ENCODE peak calls at places on chromosomes 1 and 21, in eight cellular contexts. S, T, Y, R, O, V, C and I are unnamed samples. For H3K4me1, the result is how much of the 10 kb centered on the place peaks cover.

GRCh38 chr21:46394819-46395152 is 63.9 kb upstream of the DIP2A start:
- DNase-seq in S (no peak), T (no peak), Y (no peak), R (no peak), O (no peak), V (no peak), C (no peak), I (no peak)

GRCh38 chr1:215749423-215749822 is 182.3 kb downstream of the KCTD3 start:
- DNase-seq in S (no peak), T (no peak), Y (no peak), R (no peak), O (no peak), V (no peak), C (no peak), I (no peak)

GRCh38 chr1:22531251-22531650 is 32.0 kb upstream of the EPHA8 start:
- DNase-seq in S (no peak), T (no peak), Y (no peak), R (no peak), O (no peak), V (peak), C (no peak), I (no peak)

GRCh38 chr1:32811265-32811664 is 5.9 kb downstream of the YARS1 start:
- DNase-seq in S (no peak), T (no peak), Y (no peak), R (no peak), O (no peak), V (no peak), C (no peak), I (no peak)

GRCh38 chr1:43005460-43006351 is 47.0 kb upstream of the SLC2A1 start:
- DNase-seq in S (no peak), T (no peak), Y (peak), R (no peak), O (no peak), V (no peak), C (no peak), I (no peak)

GRCh38 chr1:225767591-225768540 is 9.8 kb upstream of the SRP9 start:
- DNase-seq in S (peak), T (no peak), Y (peak), R (peak), O (peak), V (peak), C (peak), I (peak)

GRCh38 chr1:12643079-12643478 is 806 bp upstream of the AADACL4 start:
- DNase-seq in S (no peak), T (no peak), Y (no peak), R (no peak), O (no peak), V (no peak), C (no peak), I (no peak)

GRCh38 chr1:24767351-24767750 is 22.1 kb downstream of the CLIC4 start:
- DNase-seq in S (no peak), T (no peak), Y (peak), R (no peak), O (no peak), V (no peak), C (no peak), I (no peak)

GRCh38 chr1:117127840-117128239 is 6.3 kb upstream of the TRIM45 start:
- DNase-seq in S (no peak), T (no peak), Y (no peak), R (no peak), O (no peak), V (no peak), C (no peak), I (no peak)

GRCh38 chr1:197671140-197671539 is 104.1 kb downstream of the DENND1B start:
- DNase-seq in S (no peak), T (no peak), Y (no peak), R (no peak), O (no peak), V (peak), C (no peak), I (no peak)

GRCh38 chr1:24904731-24905354 is 25.2 kb downstream of the RUNX3 start:
- DNase-seq in S (peak), T (no peak), Y (no peak), R (peak), O (no peak), V (no peak), C (peak), I (peak)

GRCh38 chr1:99599678-99600175 is 46.2 kb upstream of the PALMD start:
- DNase-seq in S (no peak), T (no peak), Y (peak), R (no peak), O (no peak), V (peak), C (no peak), I (no peak)

GRCh38 chr1:242454262-242455051 is 70.0 kb downstream of the PLD5 start:
- DNase-seq in S (no peak), T (no peak), Y (peak), R (no peak), O (no peak), V (peak), C (no peak), I (no peak)

GRCh38 chr1:107401704-107402103 is 260.9 kb downstream of the NTNG1 start:
- DNase-seq in S (no peak), T (no peak), Y (no peak), R (no peak), O (no peak), V (no peak), C (no peak), I (no peak)

GRCh38 chr1:30749691-30750583 is 7.6 kb downstream of the LAPTM5 start:
- DNase-seq in S (no peak), T (no peak), Y (no peak), R (no peak), O (no peak), V (no peak), C (peak), I (peak)

GRCh38 chr1:59972216-59972924 is 45.8 kb upstream of the CYP2J2 start:
- DNase-seq in S (no peak), T (no peak), Y (no peak), R (no peak), O (no peak), V (no peak), C (no peak), I (no peak)

GRCh38 chr1:61101461-61102440 is 19.4 kb downstream of the NFIA start:
- DNase-seq in S (no peak), T (no peak), Y (no peak), R (no peak), O (no peak), V (no peak), C (no peak), I (no peak)

GRCh38 chr1:159934136-159935039 is 9.1 kb upstream of the TAGLN2 start:
- DNase-seq in S (no peak), T (no peak), Y (no peak), R (no peak), O (no peak), V (no peak), C (no peak), I (no peak)

GRCh38 chr1:247386695-247387094 is 29.3 kb upstream of the NLRP3 start:
- DNase-seq in S (no peak), T (no peak), Y (no peak), R (no peak), O (no peak), V (no peak), C (no peak), I (no peak)

GRCh38 chr1:8889103-8889846 is 10.8 kb upstream of the ENO1 start:
- DNase-seq in S (no peak), T (no peak), Y (no peak), R (no peak), O (no peak), V (no peak), C (no peak), I (no peak)

GRCh38 chr1:8891405-8891804 is 12.9 kb upstream of the ENO1 start:
- DNase-seq in S (no peak), T (no peak), Y (no peak), R (no peak), O (no peak), V (no peak), C (no peak), I (no peak)

GRCh38 chr1:8892026-8892425 is 13.5 kb upstream of the ENO1 start:
- DNase-seq in S (no peak), T (no peak), Y (no peak), R (no peak), O (no peak), V (no peak), C (no peak), I (no peak)

GRCh38 chr1:8886589-8886988 is 8.1 kb upstream of the ENO1 start:
- DNase-seq in S (no peak), T (no peak), Y (no peak), R (no peak), O (no peak), V (no peak), C (no peak), I (no peak)

DNA sequence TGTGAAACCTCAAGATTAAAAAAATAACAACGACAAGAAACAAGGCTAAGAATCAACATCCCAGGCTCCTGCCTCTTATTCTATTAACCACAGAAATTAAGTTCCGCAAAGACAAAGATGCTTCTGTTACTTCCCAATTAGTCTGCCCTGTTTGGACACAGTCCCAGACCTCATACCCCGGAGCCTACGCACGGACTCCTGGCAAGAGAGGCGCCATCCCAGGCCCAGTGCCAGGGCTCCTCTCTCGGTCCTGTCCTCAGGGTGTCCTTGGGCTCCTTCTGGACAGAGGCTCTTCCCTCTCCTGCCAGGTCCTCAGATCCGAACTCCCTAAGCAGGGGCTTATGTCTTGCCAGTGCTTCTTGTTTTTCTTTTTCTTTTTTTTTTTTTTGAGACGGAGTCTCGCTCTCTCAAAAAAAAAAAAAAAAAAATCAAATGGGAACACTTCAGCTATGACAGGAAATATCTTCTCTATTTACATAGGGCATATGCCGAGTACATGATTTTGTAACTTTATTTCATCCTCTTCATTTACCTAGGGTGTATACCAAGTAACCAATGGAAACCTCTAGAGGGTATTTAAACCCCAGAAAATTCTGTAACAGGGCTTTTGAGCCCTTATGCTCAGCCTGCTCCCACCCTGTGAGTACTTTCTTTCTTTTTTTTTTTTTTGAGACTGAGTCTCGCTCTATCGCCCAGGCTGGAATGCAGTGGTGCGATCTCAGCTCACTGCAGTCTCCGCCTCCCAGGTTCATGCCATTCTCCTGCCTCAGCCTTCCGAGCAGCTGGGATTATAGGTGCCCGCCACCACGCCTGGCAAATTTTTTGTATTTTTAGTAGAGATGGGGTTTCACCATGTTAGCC is 11.7 kb upstream of the ENO1 start:
- DNase-seq in S (peak), T (peak), Y (no peak), R (peak), O (peak), V (no peak), C (peak), I (no peak)
- TF ChIP-seq POLR2A in S (no peak), T (no peak), Y (no peak), R (no peak), O (no peak), V (no peak), C (no peak), I (no peak)

DNA sequence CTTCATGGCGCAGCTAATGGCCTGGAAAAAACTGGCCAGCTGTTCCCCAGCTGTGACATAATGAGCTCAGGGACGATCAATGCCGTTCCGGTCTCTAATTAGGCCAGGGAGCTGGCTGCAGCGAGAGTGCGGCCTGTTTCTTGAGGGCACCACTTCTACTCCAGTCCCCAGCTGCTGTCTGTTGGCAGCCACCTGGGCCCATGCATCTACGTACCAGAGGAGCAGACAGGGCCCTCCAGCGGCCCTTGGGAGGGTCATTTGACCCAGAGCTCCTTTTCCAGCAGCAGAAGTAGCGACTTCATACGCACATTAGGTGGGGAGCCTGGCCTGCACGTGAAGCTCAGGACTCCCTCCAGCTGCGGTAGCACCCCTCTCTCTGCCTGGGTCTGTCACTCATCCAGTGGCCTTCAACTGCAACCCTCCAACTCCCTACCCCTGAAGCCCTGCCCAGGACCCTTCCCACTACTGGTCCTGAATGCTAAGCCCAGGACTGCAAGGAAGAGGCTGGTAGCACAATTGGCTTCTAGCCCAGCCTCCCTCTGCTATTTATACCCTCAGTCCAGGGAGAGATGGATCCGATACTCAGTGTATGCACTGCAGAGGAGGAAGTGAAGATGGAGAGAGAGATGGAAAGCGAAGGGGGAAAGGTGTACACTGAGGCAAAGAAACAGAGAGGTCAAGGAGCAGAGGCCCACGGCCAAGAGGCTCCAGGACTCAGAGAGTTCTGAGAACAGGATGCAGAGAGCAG is 9.0 kb upstream of the GPR61 start:
- DNase-seq in S (no peak), T (no peak), Y (no peak), R (no peak), O (no peak), V (no peak), C (no peak), I (no peak)
- TF ChIP-seq POLR2AphosphoS5 in S (no peak), T (no peak), Y (no peak), R (no peak), O (no peak), V (no peak), C (no peak), I (no peak)

DNA sequence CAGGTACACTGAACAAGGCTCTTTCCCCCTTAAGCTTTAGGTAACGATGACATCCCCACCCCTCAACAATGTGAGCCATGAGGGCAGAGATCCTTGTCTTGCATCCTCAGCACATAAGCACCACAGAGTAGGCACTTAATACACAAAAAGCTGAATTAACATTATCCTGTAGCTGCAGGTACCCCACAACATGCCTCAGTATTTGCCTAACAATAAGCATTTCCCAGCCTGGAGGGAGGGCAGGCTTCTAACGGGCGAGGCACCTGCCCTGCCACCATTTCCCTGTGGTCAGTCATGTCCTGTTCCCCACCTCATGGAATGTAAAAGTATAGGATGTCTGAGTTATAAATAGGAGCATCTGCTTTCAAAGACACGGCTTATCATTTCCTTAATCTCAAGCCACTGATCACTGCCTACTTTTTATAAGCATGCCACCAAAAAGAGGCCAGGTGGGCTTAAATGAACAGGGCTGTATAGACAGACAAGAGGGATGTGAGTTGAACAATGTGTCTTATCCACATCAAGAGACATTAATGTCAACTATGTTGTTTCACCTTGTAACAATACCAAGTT is 3.4 kb downstream of the CAPZB start:
- DNase-seq in S (no peak), T (no peak), Y (no peak), R (no peak), O (no peak), V (no peak), C (no peak), I (no peak)
- H3K4me1 ChIP-seq in S (half or more), T (under half), Y (under half), R (half or more), O (under half), V (half or more), C (half or more), I (half or more)

DNA sequence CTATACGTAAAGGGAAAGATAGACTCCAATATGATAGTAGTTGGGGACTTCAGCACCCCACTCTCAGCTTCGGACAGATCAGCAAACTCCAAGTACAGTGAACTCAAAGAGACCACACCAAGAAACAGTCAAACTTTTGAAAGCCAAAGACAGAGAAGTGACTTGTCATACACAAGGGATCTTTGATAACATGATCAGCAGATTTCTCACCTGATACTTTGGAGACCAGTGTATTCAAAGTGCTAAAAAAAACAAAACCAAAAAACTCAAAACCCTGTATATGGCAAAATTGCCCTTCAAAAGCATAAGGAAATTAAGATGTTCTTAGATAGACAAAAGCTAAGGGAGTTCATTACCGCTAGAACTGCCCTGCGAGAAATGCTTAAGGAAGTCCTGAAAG is 9.4 kb downstream of the IFNAR1 start:
- DNase-seq in S (no peak), T (no peak), Y (no peak), R (no peak), O (no peak), V (no peak), C (no peak), I (no peak)
- TF ChIP-seq POLR2A in S (no peak), T (no peak), Y (no peak), R (no peak), O (no peak), V (no peak), C (no peak), I (no peak)

GRCh38 chr1:64961923-64962322 is 4.4 kb downstream of the JAK1 start:
- DNase-seq in S (no peak), T (no peak), Y (no peak), R (no peak), O (no peak), V (no peak), C (no peak), I (no peak)

GRCh38 chr1:64962447-64962846 is 3.9 kb downstream of the JAK1 start:
- DNase-seq in S (no peak), T (no peak), Y (no peak), R (no peak), O (no peak), V (no peak), C (peak), I (peak)

GRCh38 chr1:64956733-64957441 is 9.5 kb downstream of the JAK1 start:
- DNase-seq in S (no peak), T (no peak), Y (no peak), R (no peak), O (no peak), V (no peak), C (no peak), I (peak)

GRCh38 chr1:64960731-64961130 is 5.6 kb downstream of the JAK1 start:
- DNase-seq in S (no peak), T (no peak), Y (no peak), R (no peak), O (no peak), V (no peak), C (no peak), I (no peak)

GRCh38 chr1:64959973-64960372 is 6.4 kb downstream of the JAK1 start:
- DNase-seq in S (no peak), T (no peak), Y (no peak), R (no peak), O (no peak), V (no peak), C (no peak), I (no peak)
- TF ChIP-seq POLR2AphosphoS5 in S (no peak), T (no peak), Y (no peak), R (no peak), O (no peak), V (no peak), C (no peak), I (no peak)

DNA sequence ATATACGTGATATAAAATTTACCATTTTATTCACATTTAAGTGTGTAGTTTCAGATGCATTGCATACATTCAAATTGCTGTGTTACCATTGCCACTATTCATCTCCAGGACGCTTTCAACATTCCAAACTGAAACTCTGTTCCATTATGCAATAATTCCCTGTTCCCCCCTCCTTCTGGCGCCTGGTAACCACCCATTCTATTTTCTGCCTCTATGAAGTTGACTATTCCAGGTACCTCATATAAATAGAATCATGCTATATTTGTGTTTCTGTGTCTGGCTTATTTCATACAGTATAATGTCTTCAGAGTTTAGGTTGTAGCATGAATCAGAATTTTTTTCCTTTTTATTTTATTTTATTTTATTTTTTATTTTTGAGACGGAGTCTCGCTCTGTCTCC is 41.7 kb downstream of the SLC22A15 start:
- DNase-seq in S (no peak), T (no peak), Y (no peak), R (no peak), O (no peak), V (no peak), C (no peak), I (no peak)
- H3K4me1 ChIP-seq in S (under half), T (under half), Y (under half), R (under half), O (under half), V (under half), C (under half), I (under half)

GRCh38 chr21:44320847-44321246 is 18.3 kb downstream of the CFAP410 start:
- DNase-seq in S (no peak), T (no peak), Y (no peak), R (no peak), O (no peak), V (no peak), C (no peak), I (no peak)
- TF ChIP-seq POLR2A in S (no peak), T (no peak), Y (no peak), R (no peak), O (no peak), V (no peak), C (no peak), I (no peak)